ENCODE peak calls at places on chromosomes 16 and 17, in ten cellular contexts. D is AG04449; G is transverse colon; H is AG08395; Y is T-helper 1 cell; T is stimulated activated CD4-positive, alpha-beta T cell treated with anti-CD3 and anti-CD28 coated beads, Interleukin-1b, Interleukin-23, amount 100 ng/mL, for 24 hours; Z is LoVo; K is SK-MEL-5; A is EL; F is heart left ventricle. L is an unnamed sample.

GRCh38 chr16:49356728-49357488 is 16.7 kb upstream of the C16orf78 start:
- DNase-seq in D (no peak), G (peak), H (no peak), Y (no peak), T (no peak), Z (peak), K (no peak), A (no peak), F (no peak), L (no peak)

GRCh38 chr17:21177854-21178600 is 35.9 kb downstream of the TMEM11 start:
- DNase-seq in D (no peak), G (no peak), H (no peak), Y (no peak), T (no peak), Z (no peak), K (no peak), A (no peak), F (peak), L (no peak)

GRCh38 chr16:51473091-51473490 is 322.0 kb upstream of the SALL1 start:
- DNase-seq in D (no peak), G (no peak), H (no peak), Y (no peak), T (no peak), Z (no peak), K (no peak), A (no peak), F (no peak), L (no peak)

GRCh38 chr16:31181102-31181830 is 1.3 kb downstream of the FUS start:
- DNase-seq in D (no peak), G (peak), H (peak), Y (no peak), T (no peak), Z (no peak), K (peak), A (peak), F (peak), L (peak)

GRCh38 chr16:11001611-11002010 is 57.2 kb downstream of the CLEC16A start:
- DNase-seq in D (no peak), G (no peak), H (no peak), Y (no peak), T (no peak), Z (no peak), K (no peak), A (no peak), F (no peak), L (no peak)

GRCh38 chr17:13353590-13353989 is 248.1 kb downstream of the HS3ST3A1 start:
- DNase-seq in D (no peak), G (no peak), H (peak), Y (no peak), T (no peak), Z (no peak), K (no peak), A (no peak), F (peak), L (no peak)

GRCh38 chr16:85735225-85735722 is 15.6 kb downstream of the C16orf74 start:
- DNase-seq in D (no peak), G (peak), H (no peak), Y (peak), T (no peak), Z (no peak), K (no peak), A (no peak), F (no peak), L (peak)

GRCh38 chr17:56812971-56813388 is 20.7 kb downstream of the C17orf67 start:
- DNase-seq in D (no peak), G (no peak), H (no peak), Y (no peak), T (no peak), Z (no peak), K (no peak), A (no peak), F (no peak), L (no peak)

GRCh38 chr16:68013440-68013839 is 2.3 kb downstream of the DPEP2NB start:
- DNase-seq in D (no peak), G (no peak), H (no peak), Y (no peak), T (no peak), Z (no peak), K (no peak), A (no peak), F (no peak), L (no peak)

GRCh38 chr17:29694923-29695563 is 72.3 kb upstream of the CORO6 start:
- DNase-seq in D (no peak), G (no peak), H (no peak), Y (no peak), T (no peak), Z (no peak), K (no peak), A (no peak), F (no peak), L (no peak)

GRCh38 chr17:81387235-81388060 is 7.8 kb upstream of the BAHCC1 start:
- DNase-seq in D (no peak), G (peak), H (peak), Y (no peak), T (no peak), Z (peak), K (peak), A (peak), F (peak), L (peak)

GRCh38 chr17:3890082-3890892 is 2.6 kb downstream of the CAMKK1 start:
- DNase-seq in D (peak), G (peak), H (peak), Y (no peak), T (no peak), Z (no peak), K (peak), A (peak), F (peak), L (peak)

GRCh38 chr16:81313731-81314602 is 795 bp upstream of the GAN start:
- DNase-seq in D (peak), G (no peak), H (no peak), Y (no peak), T (no peak), Z (no peak), K (no peak), A (peak), F (no peak), L (no peak)

GRCh38 chr17:29412780-29413565 is 22.8 kb downstream of the TAOK1 start:
- DNase-seq in D (peak), G (no peak), H (peak), Y (no peak), T (no peak), Z (no peak), K (no peak), A (peak), F (no peak), L (peak)

GRCh38 chr16:16073884-16074781 is 124.7 kb downstream of the ABCC1 start:
- DNase-seq in D (peak), G (peak), H (peak), Y (no peak), T (no peak), Z (peak), K (peak), A (peak), F (no peak), L (peak)

GRCh38 chr17:46733837-46734516 is 84.5 kb downstream of the WNT3 start:
- DNase-seq in D (no peak), G (no peak), H (peak), Y (no peak), T (no peak), Z (no peak), K (no peak), A (peak), F (no peak), L (no peak)

GRCh38 chr16:12470311-12471229 is 333.1 kb downstream of the CPPED1 start:
- DNase-seq in D (no peak), G (no peak), H (no peak), Y (no peak), T (no peak), Z (no peak), K (no peak), A (no peak), F (peak), L (no peak)

GRCh38 chr17:7982171-7982570 is 20.2 kb upstream of the GUCY2D start:
- DNase-seq in D (no peak), G (no peak), H (peak), Y (no peak), T (no peak), Z (no peak), K (no peak), A (peak), F (no peak), L (peak)

GRCh38 chr16:58931436-58931835 is 197.3 kb upstream of the GOT2 start:
- DNase-seq in D (no peak), G (no peak), H (no peak), Y (no peak), T (no peak), Z (no peak), K (no peak), A (peak), F (no peak), L (no peak)

GRCh38 chr17:21042434-21043295 is at the start of gene USP22:
- DNase-seq in D (no peak), G (no peak), H (peak), Y (no peak), T (peak), Z (peak), K (no peak), A (no peak), F (no peak), L (peak)

GRCh38 chr16:23729503-23730424 is 16.7 kb upstream of the ERN2 start:
- DNase-seq in D (no peak), G (peak), H (peak), Y (no peak), T (no peak), Z (peak), K (peak), A (peak), F (no peak), L (no peak)

GRCh38 chr17:38421224-38421841 is 6.9 kb upstream of the ARHGAP23 start:
- DNase-seq in D (peak), G (no peak), H (peak), Y (no peak), T (no peak), Z (no peak), K (no peak), A (peak), F (no peak), L (peak)

L was measured in osteoblast.